ENCODE peak calls at places on chromosome 4, in six cellular contexts. V is SK-N-SH, S is OCI-LY7, E is PC-3, T is GM23338, J is hepatocyte. D is an unnamed sample.

GRCh38 chr4:189228726-189229125 is 711.9 kb upstream of the FRG1 start:
- DNase-seq in J (no peak), S (no peak), T (no peak), V (no peak), E (no peak), D (no peak)

GRCh38 chr4:679571-680083 is 5.3 kb downstream of the MYL5 start:
- DNase-seq in S (no peak), J (no peak), T (no peak), V (no peak), E (no peak), D (no peak)

GRCh38 chr4:79163981-79164490 is 161.8 kb downstream of the NAA11 start:
- DNase-seq in J (no peak), E (no peak), V (no peak), S (no peak), T (no peak), D (no peak)

GRCh38 chr4:23728393-23728792 is 161.5 kb downstream of the PPARGC1A start:
- DNase-seq in S (no peak), E (peak), T (no peak), J (no peak), V (no peak), D (peak)

GRCh38 chr4:7957113-7957656 is 17.5 kb upstream of the AFAP1 start:
- DNase-seq in V (no peak), T (no peak), E (no peak), J (no peak), S (no peak), D (no peak)

GRCh38 chr4:102503831-102504786 is 3.0 kb downstream of the NFKB1 start:
- DNase-seq in S (peak), E (peak), T (no peak), V (no peak), J (no peak), D (no peak)

GRCh38 chr4:176189891-176190795 is 5.2 kb downstream of the SPATA4 start:
- DNase-seq in S (no peak), J (no peak), V (no peak), T (no peak), E (peak), D (peak)

GRCh38 chr4:128649575-128650205 is 159.8 kb upstream of the JADE1 start:
- DNase-seq in V (no peak), S (no peak), E (no peak), J (peak), T (no peak), D (peak)

GRCh38 chr4:187302456-187302855 is 578.8 kb upstream of the FAT1 start:
- DNase-seq in V (no peak), J (no peak), S (peak), T (no peak), E (no peak), D (peak)

GRCh38 chr4:144507309-144508101 is 138.5 kb upstream of the HHIP start:
- DNase-seq in V (no peak), S (no peak), E (no peak), J (no peak), T (no peak), D (peak)

GRCh38 chr4:183797445-183798248 is 107.5 kb upstream of the STOX2 start:
- DNase-seq in V (peak), E (no peak), S (no peak), J (peak), T (peak), D (peak)
- H2AFZ ChIP-seq in V (no peak), E (no peak), S (no peak), J (peak), T (peak), D (no peak)

GRCh38 chr4:41533685-41534084 is 4.3 kb upstream of the LIMCH1 start:
- DNase-seq in T (no peak), V (no peak), J (no peak), E (no peak), S (no peak), D (no peak)

GRCh38 chr4:41532880-41533279 is 5.1 kb upstream of the LIMCH1 start:
- DNase-seq in S (no peak), V (no peak), E (no peak), T (no peak), J (no peak), D (no peak)

GRCh38 chr4:41537267-41537890 is 578 bp upstream of the LIMCH1 start:
- DNase-seq in T (no peak), J (no peak), S (no peak), E (peak), V (no peak), D (no peak)

GRCh38 chr4:41538017-41538733 is at the start of gene LIMCH1:
- DNase-seq in T (peak), J (no peak), E (peak), V (no peak), S (no peak), D (peak)

DNA sequence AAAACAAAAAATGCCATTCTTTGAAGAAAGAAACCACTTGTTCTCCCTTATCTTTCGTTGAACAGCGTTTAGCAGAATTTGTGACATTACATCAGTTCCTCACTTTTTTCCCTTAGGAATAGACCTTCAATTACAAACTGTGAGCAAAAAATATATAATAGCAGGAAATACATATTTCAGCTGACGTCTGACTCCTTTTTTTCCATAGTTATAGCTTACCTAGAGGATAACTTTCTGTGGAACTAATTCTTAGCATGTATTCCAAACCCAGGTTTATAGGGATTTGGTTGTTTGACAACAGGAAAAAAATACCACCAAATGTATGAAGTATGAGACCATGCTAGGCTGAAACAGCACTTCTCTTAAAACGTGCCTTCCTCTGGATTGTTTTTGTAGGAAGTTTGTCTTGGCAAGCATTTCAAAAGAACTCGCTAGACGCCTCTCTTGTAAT is 2.0 kb upstream of the LIMCH1 start:
- DNase-seq in J (no peak), S (no peak), V (no peak), T (no peak), E (no peak), D (no peak)
- TF ChIP-seq EZH2phosphoT487 in J (no peak), S (no peak), V (no peak), T (no peak), E (no peak), D (no peak)

DNA sequence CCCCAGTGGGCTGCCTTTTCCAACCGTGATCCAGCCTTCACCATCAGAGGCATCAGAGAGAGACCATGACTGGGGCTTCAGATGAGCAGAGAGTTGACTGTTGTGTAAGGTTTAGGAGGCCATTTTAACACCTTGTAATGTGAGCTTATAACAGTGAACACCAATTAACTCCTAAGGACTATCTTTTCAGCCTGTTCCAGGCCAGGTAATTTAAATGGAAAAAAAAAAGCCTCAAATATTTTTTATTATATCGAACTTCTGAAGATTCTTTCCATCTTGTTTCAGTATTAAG is 13.3 kb upstream of the ELOVL6 start:
- DNase-seq in S (no peak), T (peak), V (no peak), J (no peak), E (no peak), D (no peak)
- H2AFZ ChIP-seq in S (no peak), T (peak), V (no peak), J (no peak), E (no peak), D (no peak)

DNA sequence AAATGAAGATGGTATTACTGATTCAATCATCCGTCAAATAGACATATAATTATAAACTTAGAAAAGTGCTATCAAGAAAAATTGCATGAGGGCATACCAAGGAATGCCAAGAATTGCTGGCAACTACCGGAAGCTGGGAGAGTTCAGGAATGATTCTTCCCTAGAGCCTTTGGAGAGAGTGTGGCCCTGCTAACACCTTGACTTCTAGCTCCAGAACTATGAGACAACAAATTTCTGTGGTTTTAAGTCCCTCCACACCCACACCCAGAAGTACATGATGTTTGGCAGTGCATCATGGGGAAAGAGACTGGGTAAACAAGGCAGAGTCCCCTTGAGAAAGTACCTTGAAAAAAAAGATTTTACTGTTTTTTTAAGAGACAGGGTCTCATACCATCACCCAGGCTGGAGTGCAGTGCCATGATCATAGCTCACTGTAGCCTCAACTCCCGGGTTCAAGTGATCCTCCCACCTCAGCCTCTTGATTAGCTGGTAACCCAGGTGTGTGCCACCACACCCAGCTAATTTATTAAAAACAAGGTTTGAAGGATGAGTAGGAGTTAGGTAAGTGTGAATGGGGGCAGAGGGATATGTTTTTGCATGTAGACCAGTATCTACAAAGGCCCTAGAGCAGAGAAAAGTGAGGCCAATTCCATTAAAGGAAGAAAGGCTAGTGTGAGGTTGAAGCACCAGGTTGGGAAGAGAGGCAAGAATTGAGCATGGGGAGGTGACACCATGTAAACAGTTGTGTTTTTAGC is 53.1 kb downstream of the GSX2 start:
- DNase-seq in J (no peak), S (no peak), V (no peak), T (no peak), E (peak), D (peak)
- TF ChIP-seq EZH2phosphoT487 in J (no peak), S (no peak), V (no peak), T (no peak), E (no peak), D (no peak)

GRCh38 chr4:111283066-111283677 is 660.3 kb upstream of the PITX2 start:
- DNase-seq in T (peak), V (peak), S (peak), J (peak), E (peak), D (peak)

GRCh38 chr4:111281219-111281618 is 658.3 kb upstream of the PITX2 start:
- DNase-seq in J (no peak), E (no peak), T (no peak), S (no peak), V (no peak), D (no peak)

GRCh38 chr4:111282035-111282434 is 659.2 kb upstream of the PITX2 start:
- DNase-seq in E (no peak), S (no peak), V (no peak), T (no peak), J (no peak), D (no peak)
- H2AFZ ChIP-seq in E (no peak), S (no peak), V (no peak), T (no peak), J (no peak), D (no peak)

DNA sequence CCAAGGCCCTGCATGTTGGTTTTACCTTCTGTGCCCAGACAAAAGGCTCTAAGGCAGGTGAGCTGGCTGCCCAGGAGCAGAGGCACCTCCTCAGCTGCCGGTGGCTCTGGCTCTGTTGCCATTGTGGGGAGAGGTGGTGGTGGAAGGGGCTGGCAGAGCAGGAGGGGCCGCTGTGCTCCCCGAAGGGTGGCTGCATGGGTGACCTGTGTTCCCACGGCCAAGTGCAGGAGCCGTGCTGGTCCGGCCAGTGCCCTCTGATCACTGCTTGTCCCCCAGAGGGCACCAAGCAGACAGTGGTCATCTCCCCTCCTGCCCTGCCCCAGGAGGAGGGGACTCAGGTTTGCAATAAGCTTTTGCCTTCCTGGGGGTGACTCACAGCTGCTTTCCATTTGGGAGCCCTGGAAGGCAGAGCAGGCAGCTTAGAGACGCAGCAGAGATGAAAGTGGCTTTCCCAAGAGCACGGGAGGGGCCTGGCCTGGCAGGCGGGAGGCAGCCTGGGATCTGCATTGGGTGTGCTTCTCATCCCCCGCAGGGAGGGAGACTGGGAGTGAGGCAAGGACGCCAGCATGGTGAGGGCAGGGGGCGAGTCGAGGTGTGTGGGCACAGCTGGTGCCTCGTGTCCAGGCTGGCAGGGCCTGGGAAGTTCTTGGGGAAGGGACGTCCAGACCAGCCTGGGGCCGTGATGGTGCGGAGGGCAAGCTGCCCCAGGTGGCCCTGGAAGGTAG is 28.7 kb downstream of the DOK7 start:
- DNase-seq in S (no peak), T (no peak), E (no peak), V (peak), J (no peak), D (peak)
- TF ChIP-seq EZH2phosphoT487 in S (no peak), T (no peak), E (no peak), V (no peak), J (no peak), D (no peak)

GRCh38 chr4:54274786-54275503 is 45.9 kb downstream of the PDGFRA start:
- DNase-seq in T (no peak), V (no peak), J (no peak), S (no peak), E (no peak), D (peak)

GRCh38 chr4:54274264-54274663 is 45.2 kb downstream of the PDGFRA start:
- DNase-seq in J (no peak), V (no peak), E (no peak), S (no peak), T (no peak), D (no peak)

GRCh38 chr4:54277691-54278090 is 48.6 kb downstream of the PDGFRA start:
- DNase-seq in E (peak), V (no peak), S (no peak), J (peak), T (no peak), D (peak)

GRCh38 chr4:54281060-54281781 is 52.1 kb downstream of the PDGFRA start:
- DNase-seq in T (peak), S (no peak), E (peak), J (peak), V (no peak), D (peak)

DNA sequence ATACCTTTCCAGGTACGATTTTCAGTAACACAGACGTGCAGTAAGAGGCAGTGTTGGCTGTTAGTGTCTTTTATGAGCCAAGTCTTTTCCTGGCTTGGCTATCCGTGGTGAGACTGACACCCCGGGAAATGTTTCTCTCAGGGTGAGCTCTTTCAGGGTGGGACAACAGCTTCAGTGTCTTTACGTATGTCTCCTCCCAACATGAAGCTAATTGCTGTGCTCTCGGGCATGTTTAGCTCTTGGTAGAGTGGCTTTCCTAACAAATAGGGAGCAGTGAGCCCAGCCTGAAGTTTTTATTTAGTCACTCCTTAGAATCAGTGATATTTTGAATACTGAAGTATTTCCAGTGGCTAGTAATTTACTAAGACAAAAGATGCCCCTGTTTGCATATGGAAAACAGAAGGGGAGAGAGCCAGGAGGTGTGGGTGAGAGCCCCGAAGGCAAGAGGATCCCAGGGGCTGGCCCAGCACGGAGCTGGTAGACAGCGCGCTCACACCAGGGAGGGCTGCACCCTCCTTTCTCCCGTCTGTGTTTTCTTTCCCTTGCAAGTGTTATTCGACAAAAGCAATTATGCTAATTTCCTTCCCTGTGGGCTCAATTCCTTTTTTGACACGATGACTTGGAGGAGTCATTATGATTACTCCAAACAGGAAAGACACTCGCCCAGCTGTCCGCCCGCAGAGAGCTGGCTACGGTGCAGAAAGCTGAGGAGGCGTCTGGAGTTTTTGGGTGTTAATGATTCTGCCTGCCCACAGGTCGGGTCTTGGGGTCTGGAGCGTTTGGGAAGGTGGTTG is 47.7 kb downstream of the PDGFRA start:
- DNase-seq in V (no peak), J (no peak), E (no peak), S (no peak), T (peak), D (peak)
- H2AFZ ChIP-seq in V (no peak), J (no peak), E (no peak), S (no peak), T (peak), D (no peak)

DNA sequence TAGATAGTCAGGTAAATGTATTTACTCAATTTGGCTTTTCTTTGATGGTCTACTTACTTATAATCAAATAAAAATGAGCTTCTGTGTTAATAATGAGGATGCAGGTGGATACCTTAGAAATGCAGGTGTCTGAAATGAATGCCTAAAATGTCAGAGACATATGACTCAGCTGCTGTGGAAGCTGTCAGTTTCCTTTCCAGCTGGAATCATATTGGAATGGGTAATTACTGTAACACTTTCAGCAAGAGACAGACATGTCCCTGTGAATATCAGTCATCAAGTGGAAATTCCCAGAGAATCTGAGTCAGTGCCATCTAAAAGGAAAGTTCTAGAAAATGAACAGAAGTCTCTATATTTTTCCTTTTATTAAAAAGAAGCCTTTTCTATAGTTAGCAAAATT is 783.0 kb upstream of the AADAT start:
- DNase-seq in T (no peak), V (no peak), J (no peak), S (no peak), E (no peak), D (no peak)
- TF ChIP-seq EZH2phosphoT487 in T (no peak), V (no peak), J (no peak), S (no peak), E (no peak), D (no peak)

DNA sequence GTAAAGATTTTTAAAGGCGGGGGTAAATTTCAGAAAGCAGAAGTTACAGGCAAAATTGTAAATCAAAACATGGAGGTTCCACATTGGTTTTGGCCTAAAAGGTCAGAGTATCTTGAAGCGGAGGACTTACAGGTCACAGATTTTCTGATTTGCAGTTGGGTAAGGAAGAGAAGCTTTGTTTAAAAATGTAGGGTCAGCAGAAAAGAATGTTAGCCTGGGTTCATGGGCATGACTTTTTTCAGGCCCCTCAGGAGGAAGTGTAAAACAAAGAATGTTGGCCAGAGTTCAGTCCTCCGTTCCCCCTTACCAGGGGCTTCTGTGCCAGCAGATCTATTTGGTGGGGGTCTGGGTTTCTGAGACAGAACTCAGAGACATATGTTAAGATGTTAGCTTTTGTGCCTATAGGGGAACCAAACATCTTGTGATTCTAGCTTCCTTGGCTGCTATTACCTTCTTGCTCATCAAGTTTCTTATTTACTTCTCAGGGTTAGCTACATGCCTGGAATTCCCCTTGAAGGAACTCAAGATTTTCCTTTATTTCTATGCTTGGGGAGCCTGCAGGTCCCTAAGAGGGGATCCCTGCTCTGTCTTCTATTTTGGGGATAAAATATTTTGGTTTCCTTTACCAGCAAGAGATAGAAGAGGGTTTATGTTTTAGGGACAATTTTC is 160.3 kb downstream of the ANK2 start:
- DNase-seq in V (no peak), J (no peak), T (peak), S (no peak), E (no peak), D (no peak)
- H2AFZ ChIP-seq in V (no peak), J (no peak), T (no peak), S (no peak), E (no peak), D (no peak)